ENCODE peak calls at places on chromosomes 16 and 17, in six cellular contexts. One of them, this sample, is unnamed.

GRCh38 chr16:80754479-80754878 is 49.9 kb downstream of the CDYL2 start:
- DNase-seq in GM23248: no peak
- DNase-seq in colonic mucosa: no peak
- DNase-seq in endothelial cell of umbilical vein: no peak
- DNase-seq in HCT116: no peak
- DNase-seq in IMR-90: no peak
- DNase-seq in this sample: no peak

GRCh38 chr17:57785032-57785431 is 39.9 kb upstream of the CCDC182 start:
- DNase-seq in GM23248: no peak
- DNase-seq in colonic mucosa: peak
- DNase-seq in endothelial cell of umbilical vein: no peak
- DNase-seq in HCT116: no peak
- DNase-seq in IMR-90: no peak
- DNase-seq in this sample: no peak

GRCh38 chr17:7080445-7081041 is 492 bp upstream of the CLEC10A start:
- DNase-seq in GM23248: no peak
- DNase-seq in colonic mucosa: no peak
- DNase-seq in endothelial cell of umbilical vein: no peak
- DNase-seq in HCT116: no peak
- DNase-seq in IMR-90: no peak
- DNase-seq in this sample: no peak

GRCh38 chr16:56833243-56833970 is 31.6 kb upstream of the SLC12A3 start:
- DNase-seq in GM23248: no peak
- DNase-seq in colonic mucosa: no peak
- DNase-seq in endothelial cell of umbilical vein: no peak
- DNase-seq in HCT116: no peak
- DNase-seq in IMR-90: no peak
- DNase-seq in this sample: no peak

GRCh38 chr16:57764341-57765159 is 29.0 kb downstream of the KATNB1 start:
- DNase-seq in GM23248: peak
- DNase-seq in colonic mucosa: no peak
- DNase-seq in endothelial cell of umbilical vein: peak
- DNase-seq in HCT116: peak
- DNase-seq in IMR-90: peak
- DNase-seq in this sample: peak

GRCh38 chr16:89343501-89344291 is 126.2 kb downstream of the ZNF778 start:
- DNase-seq in GM23248: no peak
- DNase-seq in colonic mucosa: peak
- DNase-seq in endothelial cell of umbilical vein: no peak
- DNase-seq in HCT116: peak
- DNase-seq in IMR-90: peak
- DNase-seq in this sample: peak

GRCh38 chr16:89924925-89925307 is 1.8 kb downstream of the TUBB3 start:
- DNase-seq in GM23248: peak
- DNase-seq in colonic mucosa: no peak
- DNase-seq in endothelial cell of umbilical vein: no peak
- DNase-seq in HCT116: no peak
- DNase-seq in IMR-90: no peak
- DNase-seq in this sample: no peak

GRCh38 chr16:84220851-84221250 is 19.0 kb downstream of the KCNG4 start:
- DNase-seq in GM23248: peak
- DNase-seq in colonic mucosa: no peak
- DNase-seq in endothelial cell of umbilical vein: no peak
- DNase-seq in HCT116: no peak
- DNase-seq in IMR-90: peak
- DNase-seq in this sample: peak

GRCh38 chr17:10071141-10071540 is 127.3 kb downstream of the GAS7 start:
- DNase-seq in GM23248: peak
- DNase-seq in colonic mucosa: no peak
- DNase-seq in endothelial cell of umbilical vein: no peak
- DNase-seq in HCT116: no peak
- DNase-seq in IMR-90: no peak
- DNase-seq in this sample: no peak

GRCh38 chr17:37737971-37738370 is 6.9 kb downstream of the HNF1B start:
- DNase-seq in GM23248: peak
- DNase-seq in colonic mucosa: no peak
- DNase-seq in endothelial cell of umbilical vein: no peak
- DNase-seq in HCT116: no peak
- DNase-seq in IMR-90: peak
- DNase-seq in this sample: peak

GRCh38 chr16:77780378-77780837 is 8.0 kb upstream of the VAT1L start:
- DNase-seq in GM23248: peak
- DNase-seq in colonic mucosa: no peak
- DNase-seq in endothelial cell of umbilical vein: peak
- DNase-seq in HCT116: peak
- DNase-seq in IMR-90: peak
- DNase-seq in this sample: peak

GRCh38 chr17:64507418-64507766 is 615 bp downstream of the CEP95 start:
- DNase-seq in GM23248: peak
- DNase-seq in colonic mucosa: peak
- DNase-seq in endothelial cell of umbilical vein: peak
- DNase-seq in HCT116: no peak
- DNase-seq in IMR-90: peak
- DNase-seq in this sample: peak

GRCh38 chr17:40932608-40933007 is 4.8 kb downstream of the KRT23 start:
- DNase-seq in GM23248: no peak
- DNase-seq in colonic mucosa: no peak
- DNase-seq in endothelial cell of umbilical vein: no peak
- DNase-seq in HCT116: no peak
- DNase-seq in IMR-90: no peak
- DNase-seq in this sample: peak

GRCh38 chr17:29574732-29575510 is 6.4 kb downstream of the TP53I13 start:
- DNase-seq in GM23248: no peak
- DNase-seq in colonic mucosa: peak
- DNase-seq in endothelial cell of umbilical vein: no peak
- DNase-seq in HCT116: no peak
- DNase-seq in IMR-90: no peak
- DNase-seq in this sample: no peak

GRCh38 chr17:35895602-35896001 is 15.4 kb upstream of the CCL5 start:
- DNase-seq in GM23248: peak
- DNase-seq in colonic mucosa: no peak
- DNase-seq in endothelial cell of umbilical vein: no peak
- DNase-seq in HCT116: no peak
- DNase-seq in IMR-90: peak
- DNase-seq in this sample: peak

GRCh38 chr16:4093495-4094137 is 22.6 kb downstream of the ADCY9 start:
- DNase-seq in GM23248: peak
- DNase-seq in colonic mucosa: no peak
- DNase-seq in endothelial cell of umbilical vein: no peak
- DNase-seq in HCT116: no peak
- DNase-seq in IMR-90: peak
- DNase-seq in this sample: no peak

GRCh38 chr17:6924121-6924676 is 71.7 kb upstream of the ALOX12 start:
- DNase-seq in GM23248: peak
- DNase-seq in colonic mucosa: no peak
- DNase-seq in endothelial cell of umbilical vein: no peak
- DNase-seq in HCT116: no peak
- DNase-seq in IMR-90: no peak
- DNase-seq in this sample: peak

GRCh38 chr17:1998426-1998784 is 26.7 kb downstream of the RTN4RL1 start:
- DNase-seq in GM23248: no peak
- DNase-seq in colonic mucosa: peak
- DNase-seq in endothelial cell of umbilical vein: no peak
- DNase-seq in HCT116: no peak
- DNase-seq in IMR-90: no peak
- DNase-seq in this sample: no peak

GRCh38 chr17:50196826-50197225 is 4.6 kb downstream of the COL1A1 start:
- DNase-seq in GM23248: peak
- DNase-seq in colonic mucosa: no peak
- DNase-seq in endothelial cell of umbilical vein: no peak
- DNase-seq in HCT116: no peak
- DNase-seq in IMR-90: peak
- DNase-seq in this sample: peak
- H3K9ac ChIP-seq in GM23248: peak
- H3K9ac ChIP-seq in colonic mucosa: no peak
- H3K9ac ChIP-seq in endothelial cell of umbilical vein: no peak
- H3K9ac ChIP-seq in HCT116: no peak
- H3K9ac ChIP-seq in IMR-90: peak
- H3K9ac ChIP-seq in this sample: peak

DNA sequence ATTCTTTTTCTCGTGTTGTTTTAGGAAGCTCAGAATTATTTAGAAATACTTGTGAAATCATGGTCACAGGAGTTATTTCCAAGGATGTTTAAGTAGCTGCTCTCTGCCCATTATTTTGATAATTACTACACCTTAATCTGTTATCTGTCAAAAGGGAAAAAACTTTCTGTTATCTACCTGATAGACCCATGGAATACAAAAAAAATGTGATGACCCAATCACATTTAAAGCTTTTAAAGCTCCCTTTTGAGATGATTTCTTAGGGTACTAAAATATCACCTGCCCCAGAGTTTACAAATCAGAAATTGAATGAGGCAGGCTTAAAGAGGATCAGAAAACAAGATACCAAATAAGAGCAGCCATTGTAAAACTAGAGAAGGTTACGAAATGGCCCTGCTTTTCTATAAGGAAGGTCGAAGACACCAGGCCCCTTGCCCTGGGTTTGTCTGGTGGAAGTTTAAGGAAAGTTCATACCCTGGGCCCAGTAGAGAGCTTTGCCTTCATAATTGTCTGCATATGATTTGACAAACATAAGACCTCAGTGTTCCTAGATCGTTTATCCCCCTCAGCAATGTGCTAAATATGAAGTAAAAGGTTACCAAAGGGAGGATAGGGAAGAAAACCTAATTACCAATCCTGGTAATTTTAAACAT is 149.9 kb upstream of the TBX2 start:
- DNase-seq in GM23248: no peak
- DNase-seq in colonic mucosa: no peak
- DNase-seq in endothelial cell of umbilical vein: no peak
- DNase-seq in HCT116: no peak
- DNase-seq in IMR-90: no peak
- DNase-seq in this sample: no peak
- H3K9ac ChIP-seq in GM23248: peak
- H3K9ac ChIP-seq in colonic mucosa: no peak
- H3K9ac ChIP-seq in endothelial cell of umbilical vein: no peak
- H3K9ac ChIP-seq in HCT116: no peak
- H3K9ac ChIP-seq in IMR-90: no peak
- H3K9ac ChIP-seq in this sample: no peak

GRCh38 chr17:44688200-44688599 is 1.4 kb downstream of the CCDC43 start:
- DNase-seq in GM23248: no peak
- DNase-seq in colonic mucosa: no peak
- DNase-seq in endothelial cell of umbilical vein: no peak
- DNase-seq in HCT116: no peak
- DNase-seq in IMR-90: no peak
- DNase-seq in this sample: no peak
- H3K9ac ChIP-seq in GM23248: peak
- H3K9ac ChIP-seq in colonic mucosa: no peak
- H3K9ac ChIP-seq in endothelial cell of umbilical vein: no peak
- H3K9ac ChIP-seq in HCT116: peak
- H3K9ac ChIP-seq in IMR-90: no peak
- H3K9ac ChIP-seq in this sample: no peak

GRCh38 chr16:68383858-68384257 is 64.5 kb downstream of the SMPD3 start:
- DNase-seq in GM23248: no peak
- DNase-seq in colonic mucosa: no peak
- DNase-seq in endothelial cell of umbilical vein: no peak
- DNase-seq in HCT116: no peak
- DNase-seq in IMR-90: no peak
- DNase-seq in this sample: no peak
- H3K9ac ChIP-seq in GM23248: no peak
- H3K9ac ChIP-seq in colonic mucosa: no peak
- H3K9ac ChIP-seq in endothelial cell of umbilical vein: no peak
- H3K9ac ChIP-seq in HCT116: no peak
- H3K9ac ChIP-seq in IMR-90: no peak
- H3K9ac ChIP-seq in this sample: no peak

GRCh38 chr16:27778926-27779570 is 229.1 kb downstream of the KATNIP start:
- DNase-seq in GM23248: no peak
- DNase-seq in colonic mucosa: no peak
- DNase-seq in endothelial cell of umbilical vein: no peak
- DNase-seq in HCT116: no peak
- DNase-seq in IMR-90: no peak
- DNase-seq in this sample: no peak
- H3K9ac ChIP-seq in GM23248: no peak
- H3K9ac ChIP-seq in colonic mucosa: no peak
- H3K9ac ChIP-seq in endothelial cell of umbilical vein: no peak
- H3K9ac ChIP-seq in HCT116: no peak
- H3K9ac ChIP-seq in IMR-90: no peak
- H3K9ac ChIP-seq in this sample: no peak

GRCh38 chr17:9054611-9055010 is 33.3 kb downstream of the NTN1 start:
- DNase-seq in GM23248: no peak
- DNase-seq in colonic mucosa: no peak
- DNase-seq in endothelial cell of umbilical vein: no peak
- DNase-seq in HCT116: no peak
- DNase-seq in IMR-90: no peak
- DNase-seq in this sample: no peak
- H3K9ac ChIP-seq in GM23248: no peak
- H3K9ac ChIP-seq in colonic mucosa: no peak
- H3K9ac ChIP-seq in endothelial cell of umbilical vein: no peak
- H3K9ac ChIP-seq in HCT116: no peak
- H3K9ac ChIP-seq in IMR-90: no peak
- H3K9ac ChIP-seq in this sample: peak

GRCh38 chr16:50769-51591 is 2.4 kb downstream of the POLR3K start:
- DNase-seq in GM23248: no peak
- DNase-seq in colonic mucosa: no peak
- DNase-seq in endothelial cell of umbilical vein: no peak
- DNase-seq in HCT116: no peak
- DNase-seq in IMR-90: no peak
- DNase-seq in this sample: no peak
- H3K9ac ChIP-seq in GM23248: no peak
- H3K9ac ChIP-seq in colonic mucosa: no peak
- H3K9ac ChIP-seq in endothelial cell of umbilical vein: no peak
- H3K9ac ChIP-seq in HCT116: no peak
- H3K9ac ChIP-seq in IMR-90: no peak
- H3K9ac ChIP-seq in this sample: no peak

DNA sequence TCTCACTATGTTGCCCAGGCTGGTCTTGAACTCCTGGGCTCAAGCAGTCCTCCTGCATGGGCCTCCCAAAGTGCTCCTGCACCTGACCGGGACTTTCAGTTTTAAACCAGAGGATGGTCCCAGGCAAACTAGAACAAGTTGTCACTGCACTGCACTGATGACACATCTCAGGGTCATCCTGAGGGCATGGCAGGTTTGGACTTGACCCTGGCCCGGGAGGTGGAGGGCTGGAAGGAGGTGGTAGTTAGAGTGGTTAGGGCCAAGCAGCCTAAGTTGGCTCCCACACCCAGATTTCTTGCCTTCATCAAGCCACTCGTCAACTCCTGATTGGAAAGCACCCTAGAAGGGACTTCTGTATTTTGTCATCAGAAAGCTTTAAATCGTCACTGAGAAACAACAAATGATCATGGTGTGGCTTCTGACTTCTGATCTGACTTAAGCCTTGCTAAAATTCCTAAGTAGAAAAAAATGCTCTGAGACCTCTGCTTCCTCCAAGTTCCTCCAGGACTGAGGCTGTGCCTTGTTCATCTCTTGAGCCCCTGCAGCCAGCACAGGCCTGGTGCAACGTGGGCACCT is 43.5 kb downstream of the EMP2 start:
- DNase-seq in GM23248: no peak
- DNase-seq in colonic mucosa: no peak
- DNase-seq in endothelial cell of umbilical vein: no peak
- DNase-seq in HCT116: no peak
- DNase-seq in IMR-90: no peak
- DNase-seq in this sample: no peak
- H3K9ac ChIP-seq in GM23248: no peak
- H3K9ac ChIP-seq in colonic mucosa: no peak
- H3K9ac ChIP-seq in endothelial cell of umbilical vein: no peak
- H3K9ac ChIP-seq in HCT116: no peak
- H3K9ac ChIP-seq in IMR-90: no peak
- H3K9ac ChIP-seq in this sample: no peak

GRCh38 chr16:69555437-69555836 is 10.3 kb upstream of the NFAT5 start:
- DNase-seq in GM23248: no peak
- DNase-seq in colonic mucosa: no peak
- DNase-seq in endothelial cell of umbilical vein: no peak
- DNase-seq in HCT116: no peak
- DNase-seq in IMR-90: no peak
- DNase-seq in this sample: no peak
- H3K9ac ChIP-seq in GM23248: no peak
- H3K9ac ChIP-seq in colonic mucosa: no peak
- H3K9ac ChIP-seq in endothelial cell of umbilical vein: no peak
- H3K9ac ChIP-seq in HCT116: no peak
- H3K9ac ChIP-seq in IMR-90: no peak
- H3K9ac ChIP-seq in this sample: no peak

This sample was measured in astrocyte.